ENCODE peak calls at places on chromosome 19, in nine cellular contexts. H is ovary; A is WTC11; M is tibial artery; R is epithelial cell of esophagus; J is HFF-Myc; K is cardiac fibroblast; W is CD4-positive, alpha-beta T cell; O is dorsolateral prefrontal cortex. D is an unnamed sample.

GRCh38 chr19:3609779-3610719 is 3.4 kb upstream of the TBXA2R start:
- DNase-seq in A (no peak), R (no peak), O (no peak), H (no peak), W (no peak), K (no peak), M (no peak), J (no peak), D (no peak)

GRCh38 chr19:56291857-56292256 is 19.3 kb downstream of the EDDM13 start:
- DNase-seq in O (no peak), H (no peak), K (no peak), W (no peak), J (no peak), R (peak; percentile 61), A (no peak), M (no peak), D (no peak)

GRCh38 chr19:38421856-38422255 is 4.2 kb downstream of the RASGRP4 start:
- DNase-seq in H (no peak), W (no peak), J (no peak), A (no peak), R (no peak), M (no peak), K (no peak), O (no peak), D (no peak)

GRCh38 chr19:34260771-34261173 is 6.4 kb downstream of the GARRE1 start:
- DNase-seq in R (no peak), H (no peak), M (no peak), A (no peak), K (peak; percentile 59), W (no peak), O (no peak), J (no peak), D (peak; percentile 68)

GRCh38 chr19:8306235-8307054 is 1.7 kb downstream of the CD320 start:
- DNase-seq in R (no peak), M (no peak), O (peak; percentile 32), W (no peak), K (no peak), A (peak; percentile 10), H (peak; percentile 11), J (no peak), D (no peak)

GRCh38 chr19:54017266-54017665 is 25.8 kb downstream of the CACNG6 start:
- DNase-seq in R (peak; percentile 10), W (no peak), A (no peak), K (peak; percentile 92), H (no peak), J (no peak), O (no peak), M (no peak), D (no peak)

GRCh38 chr19:524062-524674 is 7.4 kb upstream of the CDC34 start:
- DNase-seq in H (no peak), R (no peak), K (peak; percentile 18), M (no peak), W (no peak), O (no peak), A (no peak), J (no peak), D (no peak)

GRCh38 chr19:869245-870177 is 10.0 kb downstream of the CFD start:
- DNase-seq in K (peak; percentile 96), W (no peak), R (peak; percentile 83), M (peak; percentile 85), O (no peak), H (peak; percentile 87), J (peak; percentile 90), A (no peak), D (peak; percentile 50)

GRCh38 chr19:46392252-46392801 is 21.0 kb downstream of the CCDC8 start:
- DNase-seq in J (no peak), O (peak; percentile 47), M (no peak), W (no peak), K (peak; percentile 63), H (no peak), A (no peak), R (no peak), D (peak; percentile 50)

GRCh38 chr19:1474011-1474764 is 4.8 kb downstream of the C19orf25 start:
- DNase-seq in K (no peak), M (no peak), R (no peak), J (no peak), H (no peak), W (no peak), A (peak; percentile 11), O (peak; percentile 57), D (no peak)

GRCh38 chr19:43760941-43761340 is 6.2 kb upstream of the SMG9 start:
- DNase-seq in R (no peak), M (no peak), O (no peak), J (no peak), W (no peak), A (no peak), K (no peak), H (no peak), D (no peak)

GRCh38 chr19:55212447-55212846 is 3.1 kb upstream of the PTPRH start:
- DNase-seq in K (no peak), A (no peak), M (no peak), W (peak; percentile 19), R (peak; percentile 29), H (no peak), J (no peak), O (no peak), D (peak; percentile 76)

GRCh38 chr19:8445488-8446001 is 770 bp downstream of the HNRNPM start:
- DNase-seq in O (peak; percentile 55), R (peak; percentile 56), H (peak; percentile 31), M (peak; percentile 41), K (peak; percentile 45), W (peak; percentile 7), J (no peak), A (peak; percentile 50), D (peak; percentile 67)

GRCh38 chr19:23409392-23410048 is 14.2 kb upstream of the ZNF91 start:
- DNase-seq in J (peak; percentile 1), K (no peak), O (no peak), M (no peak), W (no peak), R (no peak), A (no peak), H (no peak), D (no peak)

GRCh38 chr19:20279516-20279915 is 112.5 kb downstream of the ZNF486 start:
- DNase-seq in A (no peak), K (no peak), H (no peak), W (no peak), J (no peak), O (peak; percentile 57), R (no peak), M (no peak), D (no peak)

GRCh38 chr19:40219721-40220276 is 1.6 kb upstream of the TTC9B start:
- DNase-seq in W (no peak), R (peak; percentile 88), H (no peak), A (no peak), M (no peak), O (no peak), J (no peak), K (peak; percentile 63), D (no peak)

GRCh38 chr19:54462713-54463530 is 656 bp downstream of the LENG9 start:
- DNase-seq in W (peak; percentile 45), O (peak; percentile 71), A (peak; percentile 69), M (peak; percentile 52), K (peak; percentile 71), J (no peak), H (peak; percentile 65), R (peak; percentile 70), D (peak; percentile 91)

GRCh38 chr19:17751103-17751911 is at the start of gene FCHO1:
- DNase-seq in W (peak; percentile 82), A (no peak), O (peak; percentile 53), M (peak; percentile 35), R (no peak), H (no peak), K (no peak), J (no peak), D (no peak)
- TF ChIP-seq CTCF in W (no peak), A (no peak), O (no peak), M (no peak), R (no peak), H (no peak), K (no peak), J (no peak), D (no peak)

DNA sequence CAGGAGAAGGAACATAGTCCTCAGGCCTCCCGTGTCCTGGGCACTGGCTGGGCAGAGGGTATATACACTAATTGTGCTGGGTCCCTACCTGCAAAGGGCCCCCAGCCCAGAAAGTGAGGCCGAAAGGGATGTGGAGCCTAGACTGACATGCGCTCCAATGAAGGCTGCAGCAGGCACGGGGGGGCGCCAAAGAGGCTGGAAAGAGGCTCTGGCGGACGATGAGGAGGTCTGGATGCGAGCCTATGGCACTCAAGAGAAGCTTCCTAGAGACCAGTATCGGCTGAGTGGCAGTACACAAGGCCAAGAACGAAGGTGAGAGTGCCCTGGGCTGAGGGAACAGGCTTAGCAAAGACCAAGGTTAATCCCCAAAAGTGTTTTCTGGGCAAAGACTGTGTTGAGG is 16.6 kb downstream of the VRK3 start:
- DNase-seq in O (no peak), R (no peak), A (peak; percentile 80), M (no peak), W (no peak), K (peak; percentile 12), J (no peak), H (no peak), D (peak; percentile 90)
- TF ChIP-seq CTCF in O (no peak), R (no peak), A (no peak), M (no peak), W (no peak), K (peak; percentile 25), J (peak; percentile 22), H (no peak), D (peak; percentile 73)

DNA sequence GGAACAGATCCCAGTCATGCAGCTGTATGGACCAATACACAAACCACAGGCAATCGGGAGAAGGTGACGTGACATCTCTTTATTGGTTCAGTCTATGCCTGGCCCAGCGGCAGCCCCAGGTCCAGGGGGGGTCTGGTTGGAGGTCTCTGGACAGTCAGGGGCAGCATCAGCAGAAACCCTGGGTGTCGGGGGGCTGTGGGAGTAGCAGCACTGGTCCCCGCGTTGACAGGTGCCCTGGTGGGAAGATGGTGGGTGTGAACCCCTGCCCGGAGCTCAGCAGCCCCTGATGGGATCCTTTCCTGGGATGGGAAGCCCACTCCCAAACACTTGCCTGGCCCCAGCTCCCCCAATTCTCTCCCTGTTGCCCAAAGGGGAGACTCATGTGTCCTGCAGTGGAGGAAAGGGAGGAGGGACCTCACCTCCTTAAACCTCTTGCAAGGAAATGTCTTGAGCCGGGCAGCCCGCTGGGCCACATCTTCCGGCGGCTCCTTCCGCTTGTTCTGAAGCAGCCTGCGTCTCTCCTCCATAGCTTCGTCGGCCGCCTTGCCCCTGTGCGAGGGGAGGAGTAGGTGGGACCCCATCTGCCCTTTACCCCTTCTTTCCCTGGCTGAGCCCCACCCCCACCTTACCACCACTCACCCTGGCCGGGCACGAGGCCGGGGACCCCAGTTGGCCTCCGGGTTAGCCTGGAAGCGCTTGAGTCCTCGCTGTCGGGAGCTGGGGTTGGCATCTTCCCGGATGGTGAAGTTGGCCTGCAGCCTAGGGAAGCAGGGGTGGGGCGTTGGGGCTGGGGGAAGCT is 2.4 kb upstream of the LYL1 start:
- DNase-seq in R (no peak), H (no peak), O (no peak), M (no peak), K (no peak), A (no peak), J (no peak), W (no peak), D (no peak)
- TF ChIP-seq CTCF in R (no peak), H (no peak), O (no peak), M (no peak), K (no peak), A (no peak), J (no peak), W (peak; percentile 16), D (no peak)

DNA sequence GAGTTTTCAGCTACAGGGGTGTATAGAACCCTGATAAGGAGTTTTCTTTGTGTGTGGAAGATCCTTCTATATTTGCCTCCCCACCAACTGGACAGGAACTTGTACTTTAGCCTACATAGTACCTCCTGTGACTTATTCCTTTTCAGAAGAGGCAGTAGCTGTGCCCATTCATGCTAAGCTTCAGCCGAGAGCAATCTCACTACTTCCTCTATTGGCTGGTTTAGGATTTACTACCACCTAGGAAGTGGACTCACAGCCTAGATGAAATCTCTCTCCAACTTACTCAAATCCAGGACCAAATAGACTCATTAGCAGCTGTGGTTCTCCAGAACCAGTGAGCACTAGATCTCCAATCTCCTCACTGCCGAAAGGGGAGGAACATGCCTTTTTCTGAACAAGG is 2.3 kb upstream of the REX1BD start:
- DNase-seq in A (no peak), R (no peak), M (no peak), O (no peak), H (no peak), J (no peak), K (no peak), W (no peak), D (no peak)
- TF ChIP-seq CTCF in A (no peak), R (peak; percentile 14), M (no peak), O (no peak), H (no peak), J (no peak), K (peak; percentile 7), W (no peak), D (peak; percentile 19)